ENCODE peak calls at places on chromosome 22, in six cellular contexts. Q is NCI-H1105 treated with DMSO at 0.1 percent for 48 hours; D is amniotic stem cell; H is Right ventricle myocardium superior; F is activated CD4-positive, alpha-beta T cell treated with anti-CD3 and anti-CD28 coated beads, Interleukin-2, amount 50 U/mL, for 48 hours; T is EH. R is an unnamed sample.

GRCh38 chr22:47356433-47357011 is 594.1 kb downstream of the TBC1D22A start:
- DNase-seq in Q (no peak), D (no peak), H (no peak), F (no peak), T (no peak), R (no peak)

GRCh38 chr22:48885919-48886305 is 941.8 kb downstream of the BRD1 start:
- DNase-seq in Q (peak; percentile 70), D (no peak), H (peak; percentile 2), F (no peak), T (no peak), R (no peak)

GRCh38 chr22:24059121-24059520 is 48.0 kb downstream of the CABIN1 start:
- DNase-seq in Q (no peak), D (peak; percentile 91), H (no peak), F (no peak), T (peak; percentile 99), R (no peak)

GRCh38 chr22:46075764-46076531 is 74.4 kb upstream of the PPARA start:
- DNase-seq in Q (no peak), D (no peak), H (peak; percentile 42), F (no peak), T (peak; percentile 40), R (no peak)

GRCh38 chr22:39449708-39450107 is 7.1 kb upstream of the MGAT3 start:
- DNase-seq in Q (no peak), D (no peak), H (no peak), F (no peak), T (no peak), R (no peak)

GRCh38 chr22:39240841-39241631 is 3.7 kb downstream of the PDGFB start:
- DNase-seq in Q (no peak), D (no peak), H (peak; percentile 73), F (peak; percentile 76), T (no peak), R (no peak)

GRCh38 chr22:47445716-47446290 is 683.4 kb downstream of the TBC1D22A start:
- DNase-seq in Q (no peak), D (no peak), H (no peak), F (no peak), T (no peak), R (no peak)

GRCh38 chr22:44698531-44699421 is 3.2 kb upstream of the PRR5 start:
- DNase-seq in Q (no peak), D (peak; percentile 72), H (no peak), F (no peak), T (peak; percentile 100), R (no peak)

GRCh38 chr22:31719850-31720471 is 30.0 kb downstream of the PRR14L start:
- DNase-seq in Q (no peak), D (no peak), H (no peak), F (no peak), T (no peak), R (no peak)

GRCh38 chr22:39332441-39333064 is 13.1 kb upstream of the RPL3 start:
- DNase-seq in Q (no peak), D (no peak), H (no peak), F (peak; percentile 14), T (peak; percentile 79), R (no peak)

GRCh38 chr22:49211176-49211575 is 616.5 kb downstream of the BRD1 start:
- DNase-seq in Q (no peak), D (no peak), H (no peak), F (no peak), T (no peak), R (no peak)

GRCh38 chr22:24289138-24289537 is 18.5 kb downstream of the SPECC1L start:
- DNase-seq in Q (no peak), D (no peak), H (no peak), F (no peak), T (peak; percentile 97), R (no peak)

GRCh38 chr22:37498289-37498909 is 12.2 kb upstream of the MFNG start:
- DNase-seq in Q (no peak), D (no peak), H (no peak), F (peak; percentile 78), T (no peak), R (peak; percentile 31)

GRCh38 chr22:23251445-23252093 is 71.3 kb downstream of the BCR start:
- DNase-seq in Q (no peak), D (no peak), H (no peak), F (no peak), T (peak; percentile 13), R (no peak)

GRCh38 chr22:46086577-46087335 is 63.6 kb upstream of the PPARA start:
- DNase-seq in Q (no peak), D (no peak), H (peak; percentile 54), F (no peak), T (peak; percentile 73), R (no peak)

GRCh38 chr22:40204331-40205116 is 26.8 kb downstream of the TNRC6B start:
- DNase-seq in Q (no peak), D (peak; percentile 11), H (no peak), F (no peak), T (peak; percentile 96), R (no peak)

GRCh38 chr22:37060801-37061610 is 9.5 kb downstream of the KCTD17 start:
- DNase-seq in Q (peak; percentile 54), D (no peak), H (no peak), F (peak; percentile 79), T (no peak), R (no peak)

GRCh38 chr22:44450503-44450902 is 47.5 kb downstream of the RTL6 start:
- DNase-seq in Q (no peak), D (no peak), H (no peak), F (no peak), T (no peak), R (no peak)

GRCh38 chr22:31496735-31497146 is 405 bp downstream of the SFI1 start:
- DNase-seq in Q (no peak), D (no peak), H (peak; percentile 60), F (peak; percentile 61), T (peak; percentile 38), R (no peak)

GRCh38 chr22:20109411-20110358 is 6.2 kb upstream of the RANBP1 start:
- DNase-seq in Q (no peak), D (no peak), H (peak; percentile 30), F (no peak), T (no peak), R (no peak)

GRCh38 chr22:49377306-49377705 is 450.4 kb downstream of the BRD1 start:
- DNase-seq in Q (no peak), D (no peak), H (no peak), F (no peak), T (no peak), R (no peak)

GRCh38 chr22:44589831-44590230 is 91.8 kb upstream of the RTL6 start:
- DNase-seq in Q (no peak), D (no peak), H (peak; percentile 20), F (no peak), T (no peak), R (no peak)

GRCh38 chr22:39139933-39140332 is 12.5 kb downstream of the CBX7 start:
- DNase-seq in Q (no peak), D (no peak), H (no peak), F (no peak), T (no peak), R (no peak)

GRCh38 chr22:47837703-47838102 is 1075.3 kb downstream of the TBC1D22A start:
- DNase-seq in Q (peak; percentile 27), D (no peak), H (no peak), F (peak; percentile 8), T (no peak), R (peak; percentile 26)

GRCh38 chr22:22397292-22397870 is 111.2 kb downstream of the ZNF280B start:
- DNase-seq in Q (no peak), D (no peak), H (peak; percentile 65), F (no peak), T (peak; percentile 59), R (peak; percentile 18)

GRCh38 chr22:25228822-25229221 is 9.4 kb downstream of the CRYBB2 start:
- DNase-seq in Q (no peak), D (no peak), H (no peak), F (no peak), T (no peak), R (no peak)

GRCh38 chr22:30920407-30920806 is 48.2 kb downstream of the MORC2 start:
- DNase-seq in Q (peak; percentile 51), D (peak; percentile 58), H (peak; percentile 91), F (peak; percentile 89), T (peak; percentile 66), R (peak; percentile 31)

GRCh38 chr22:36383110-36383581 is 4.6 kb downstream of the MYH9 start:
- DNase-seq in Q (no peak), D (no peak), H (no peak), F (peak; percentile 76), T (peak; percentile 82), R (no peak)

GRCh38 chr22:49780281-49780991 is 47.2 kb downstream of the BRD1 start:
- DNase-seq in Q (no peak), D (no peak), H (no peak), F (no peak), T (no peak), R (no peak)

GRCh38 chr22:27715078-27715477 is 86.5 kb downstream of the MN1 start:
- DNase-seq in Q (peak; percentile 86), D (no peak), H (no peak), F (no peak), T (no peak), R (no peak)

GRCh38 chr22:46079861-46080821 is 70.2 kb upstream of the PPARA start:
- DNase-seq in Q (peak; percentile 58), D (no peak), H (peak; percentile 84), F (no peak), T (peak; percentile 95), R (no peak)

GRCh38 chr22:24134090-24134846 is 47.0 kb upstream of the SUSD2 start:
- DNase-seq in Q (no peak), D (no peak), H (peak; percentile 66), F (peak; percentile 59), T (no peak), R (no peak)

GRCh38 chr22:28670153-28670552 is 9.5 kb downstream of the TTC28 start:
- DNase-seq in Q (no peak), D (no peak), H (no peak), F (no peak), T (peak; percentile 68), R (no peak)

GRCh38 chr22:23219787-23220484 is 39.6 kb downstream of the BCR start:
- DNase-seq in Q (no peak), D (no peak), H (no peak), F (peak; percentile 79), T (peak; percentile 73), R (peak; percentile 24)

GRCh38 chr22:45584621-45585436 is 82.1 kb downstream of the FBLN1 start:
- DNase-seq in Q (no peak), D (no peak), H (no peak), F (no peak), T (peak; percentile 59), R (no peak)